ENCODE peak calls at places on chromosomes 3 and 15, in ten cellular contexts. W is HEK293T, J is EL, K is nucleus accumbens, N is T-cell, G is KBM-7, S is SJSA1, X is AG08395, V is PC-3, M is stromal cell of bone marrow. C is an unnamed sample.

GRCh38 chr3:61009025-61009424 is 242.2 kb downstream of the FHIT start:
- DNase-seq in W (no peak), J (no peak), K (no peak), N (no peak), G (peak; percentile 49), S (no peak), X (no peak), V (no peak), M (no peak), C (no peak)

GRCh38 chr15:48520376-48521155 is 124.9 kb downstream of the FBN1 start:
- DNase-seq in W (no peak), J (no peak), K (no peak), N (no peak), G (no peak), S (no peak), X (no peak), V (peak; percentile 22), M (no peak), C (no peak)

GRCh38 chr3:47288966-47289910 is 6.5 kb downstream of the KLHL18 start:
- DNase-seq in W (no peak), J (no peak), K (no peak), N (no peak), G (no peak), S (no peak), X (no peak), V (peak; percentile 34), M (no peak), C (peak; percentile 5)

GRCh38 chr3:20128378-20128777 is 57.6 kb downstream of the SGO1 start:
- DNase-seq in W (no peak), J (no peak), K (no peak), N (no peak), G (no peak), S (no peak), X (no peak), V (no peak), M (no peak), C (no peak)

GRCh38 chr3:16462679-16463078 is 50.8 kb downstream of the RFTN1 start:
- DNase-seq in W (no peak), J (no peak), K (no peak), N (no peak), G (no peak), S (no peak), X (no peak), V (no peak), M (no peak), C (no peak)

GRCh38 chr3:48428863-48429415 is 947 bp downstream of the PLXNB1 start:
- DNase-seq in W (no peak), J (peak; percentile 40), K (peak; percentile 56), N (no peak), G (peak; percentile 10), S (peak; percentile 24), X (peak; percentile 57), V (peak; percentile 29), M (no peak), C (no peak)

GRCh38 chr3:195238626-195239118 is 32.3 kb downstream of the XXYLT1 start:
- DNase-seq in W (no peak), J (no peak), K (no peak), N (no peak), G (no peak), S (no peak), X (peak; percentile 60), V (no peak), M (no peak), C (no peak)

GRCh38 chr15:68606332-68606731 is 27.5 kb downstream of the CORO2B start:
- DNase-seq in W (no peak), J (no peak), K (no peak), N (no peak), G (no peak), S (no peak), X (no peak), V (no peak), M (no peak), C (no peak)

GRCh38 chr3:38274864-38275649 is 7.0 kb upstream of the SLC22A14 start:
- DNase-seq in W (no peak), J (no peak), K (no peak), N (no peak), G (no peak), S (no peak), X (no peak), V (no peak), M (no peak), C (no peak)

GRCh38 chr3:71111784-71112440 is 471.6 kb downstream of the FOXP1 start:
- DNase-seq in W (no peak), J (peak; percentile 93), K (no peak), N (no peak), G (no peak), S (peak; percentile 53), X (peak; percentile 68), V (peak; percentile 98), M (peak; percentile 76), C (peak; percentile 71)

GRCh38 chr15:41566121-41566885 is 7.3 kb downstream of the TYRO3 start:
- DNase-seq in W (no peak), J (no peak), K (no peak), N (no peak), G (peak; percentile 54), S (no peak), X (no peak), V (no peak), M (no peak), C (no peak)

GRCh38 chr15:80840173-80841130 is 61.3 kb downstream of the CEMIP start:
- DNase-seq in W (no peak), J (no peak), K (no peak), N (no peak), G (no peak), S (no peak), X (no peak), V (no peak), M (no peak), C (no peak)

GRCh38 chr3:53194218-53195065 is 33.4 kb downstream of the PRKCD start:
- DNase-seq in W (peak; percentile 38), J (peak; percentile 64), K (no peak), N (no peak), G (peak; percentile 19), S (no peak), X (peak; percentile 30), V (peak; percentile 55), M (no peak), C (no peak)

GRCh38 chr3:160331127-160331937 is 67.7 kb downstream of the IFT80 start:
- DNase-seq in W (no peak), J (peak; percentile 83), K (no peak), N (no peak), G (no peak), S (peak; percentile 37), X (peak; percentile 14), V (peak; percentile 76), M (peak; percentile 68), C (peak; percentile 27)

GRCh38 chr3:195196266-195196665 is 74.7 kb downstream of the XXYLT1 start:
- DNase-seq in W (no peak), J (peak; percentile 56), K (no peak), N (no peak), G (no peak), S (peak; percentile 33), X (peak; percentile 65), V (peak; percentile 39), M (peak; percentile 61), C (peak; percentile 34)

GRCh38 chr3:69012111-69012835 is 1.2 kb downstream of the EOGT start:
- DNase-seq in W (no peak), J (peak; percentile 45), K (no peak), N (no peak), G (no peak), S (no peak), X (peak; percentile 60), V (no peak), M (no peak), C (peak; percentile 65)

GRCh38 chr3:73835945-73836344 is 211.2 kb upstream of the PDZRN3 start:
- DNase-seq in W (no peak), J (no peak), K (no peak), N (no peak), G (no peak), S (no peak), X (no peak), V (no peak), M (no peak), C (no peak)

GRCh38 chr3:56042326-56042951 is 425.8 kb downstream of the ERC2 start:
- DNase-seq in W (peak; percentile 62), J (peak; percentile 42), K (no peak), N (no peak), G (peak; percentile 17), S (peak; percentile 31), X (peak; percentile 62), V (peak; percentile 66), M (peak; percentile 27), C (peak; percentile 28)

GRCh38 chr3:160830792-160831191 is 74.8 kb downstream of the PPM1L start:
- DNase-seq in W (no peak), J (no peak), K (no peak), N (no peak), G (no peak), S (no peak), X (no peak), V (peak; percentile 17), M (no peak), C (no peak)

GRCh38 chr3:177529716-177530335 is 332.5 kb upstream of the TBL1XR1 start:
- DNase-seq in W (no peak), J (no peak), K (no peak), N (no peak), G (no peak), S (no peak), X (no peak), V (no peak), M (no peak), C (no peak)

GRCh38 chr3:100737334-100737733 is 28.0 kb downstream of the TFG start:
- DNase-seq in W (peak; percentile 13), J (peak; percentile 29), K (no peak), N (no peak), G (peak; percentile 18), S (no peak), X (peak; percentile 35), V (peak; percentile 51), M (no peak), C (peak; percentile 12)

GRCh38 chr3:87900061-87900460 is 158.7 kb downstream of the CGGBP1 start:
- DNase-seq in W (peak; percentile 13), J (peak; percentile 3), K (no peak), N (no peak), G (peak; percentile 15), S (no peak), X (no peak), V (peak; percentile 47), M (no peak), C (no peak)

GRCh38 chr15:62503451-62503850 is 338.4 kb upstream of the C2CD4B start:
- DNase-seq in W (no peak), J (peak; percentile 56), K (no peak), N (no peak), G (peak; percentile 28), S (peak; percentile 41), X (peak; percentile 21), V (no peak), M (no peak), C (no peak)

GRCh38 chr3:354433-354832 is 157.9 kb downstream of the CHL1 start:
- DNase-seq in W (peak; percentile 27), J (peak; percentile 8), K (peak; percentile 11), N (no peak), G (peak; percentile 74), S (peak; percentile 1), X (peak; percentile 31), V (peak; percentile 85), M (no peak), C (no peak)

GRCh38 chr3:23710555-23710954 is 95.2 kb upstream of the UBE2E1 start:
- DNase-seq in W (no peak), J (no peak), K (no peak), N (no peak), G (no peak), S (no peak), X (peak; percentile 80), V (no peak), M (peak; percentile 37), C (no peak)

GRCh38 chr15:59516655-59517461 is 78.9 kb downstream of the FAM81A start:
- DNase-seq in W (no peak), J (no peak), K (no peak), N (no peak), G (no peak), S (no peak), X (no peak), V (no peak), M (no peak), C (no peak)